ENCODE peak calls at places on chromosomes 11 and 22, in nine cellular contexts. U is GM06990; T is B cell; Y is activated effector memory CD4-positive, alpha-beta T cell treated with Interleukin-2 at 50 U/mL for 16 hours; P is AG09319; X is neural progenitor cell; S is T-helper 1 cell; L is activated naive CD8-positive, alpha-beta T cell treated with anti-CD3 and anti-CD28 coated beads, Interleukin-2, amount 10 ng/mL, durations not matched to agents 7 days and 5 days; H is brain microvascular endothelial cell. Q is an unnamed sample.

GRCh38 chr11:116124916-116125714 is 620.9 kb upstream of the CADM1 start:
- DNase-seq in U (no peak), T (no peak), Y (no peak), P (no peak), X (no peak), S (no peak), L (no peak), H (no peak), Q (no peak)

GRCh38 chr11:131392528-131393255 is 22.3 kb downstream of the NTM start:
- DNase-seq in U (no peak), T (no peak), Y (no peak), P (no peak), X (peak), S (no peak), L (no peak), H (no peak), Q (no peak)

GRCh38 chr11:128210148-128210940 is 377.0 kb downstream of the ETS1 start:
- DNase-seq in U (no peak), T (no peak), Y (no peak), P (peak), X (no peak), S (no peak), L (no peak), H (peak), Q (no peak)

GRCh38 chr11:17494019-17494418 is 17.4 kb upstream of the ABCC8 start:
- DNase-seq in U (no peak), T (no peak), Y (no peak), P (no peak), X (no peak), S (no peak), L (no peak), H (no peak), Q (no peak)

GRCh38 chr11:104970756-104971155 is 2.4 kb upstream of the CASP4 start:
- DNase-seq in U (no peak), T (no peak), Y (no peak), P (no peak), X (no peak), S (no peak), L (no peak), H (no peak), Q (no peak)

GRCh38 chr11:114172055-114172861 is 112.7 kb downstream of the ZBTB16 start:
- DNase-seq in U (no peak), T (no peak), Y (no peak), P (no peak), X (no peak), S (no peak), L (no peak), H (no peak), Q (no peak)

GRCh38 chr11:77113382-77114088 is 10.9 kb downstream of the OMP start:
- DNase-seq in U (no peak), T (no peak), Y (no peak), P (no peak), X (peak), S (no peak), L (no peak), H (no peak), Q (no peak)

GRCh38 chr11:36214484-36214883 is 74.7 kb downstream of the COMMD9 start:
- DNase-seq in U (no peak), T (no peak), Y (no peak), P (no peak), X (no peak), S (no peak), L (no peak), H (no peak), Q (no peak)

GRCh38 chr11:112016765-112017356 is 8.3 kb upstream of the DLAT start:
- DNase-seq in U (no peak), T (no peak), Y (no peak), P (peak), X (no peak), S (no peak), L (no peak), H (no peak), Q (no peak)

GRCh38 chr11:87384078-87384729 is 346.5 kb downstream of the TMEM135 start:
- DNase-seq in U (no peak), T (no peak), Y (no peak), P (no peak), X (no peak), S (no peak), L (no peak), H (no peak), Q (no peak)

GRCh38 chr11:128424867-128425285 is 162.5 kb downstream of the ETS1 start:
- DNase-seq in U (no peak), T (no peak), Y (no peak), P (no peak), X (no peak), S (no peak), L (no peak), H (peak), Q (no peak)

GRCh38 chr22:23376256-23376655 is 195.9 kb downstream of the BCR start:
- DNase-seq in U (no peak), T (peak), Y (no peak), P (no peak), X (no peak), S (no peak), L (peak), H (no peak), Q (no peak)

GRCh38 chr11:119222308-119222707 is 16.2 kb downstream of the CBL start:
- DNase-seq in U (no peak), T (no peak), Y (no peak), P (peak), X (no peak), S (no peak), L (no peak), H (peak), Q (no peak)

GRCh38 chr11:8061555-8062428 is 19.2 kb upstream of the TUB start:
- DNase-seq in U (no peak), T (no peak), Y (no peak), P (no peak), X (no peak), S (no peak), L (no peak), H (no peak), Q (no peak)

GRCh38 chr22:45304971-45305370 is 4.8 kb upstream of the FAM118A start:
- DNase-seq in U (no peak), T (no peak), Y (no peak), P (no peak), X (no peak), S (no peak), L (no peak), H (no peak), Q (no peak)

GRCh38 chr11:1747753-1748466 is 2.5 kb downstream of the IFITM10 start:
- DNase-seq in U (no peak), T (peak), Y (no peak), P (no peak), X (no peak), S (no peak), L (peak), H (no peak), Q (no peak)

GRCh38 chr11:8631395-8632110 is 37.5 kb upstream of the STK33 start:
- DNase-seq in U (no peak), T (no peak), Y (no peak), P (peak), X (no peak), S (no peak), L (no peak), H (peak), Q (no peak)

GRCh38 chr11:32052218-32052617 is 38.7 kb upstream of the RCN1 start:
- DNase-seq in U (no peak), T (peak), Y (peak), P (no peak), X (peak), S (peak), L (peak), H (peak), Q (peak)

GRCh38 chr11:23311986-23312940 is 452.0 kb upstream of the CCDC179 start:
- DNase-seq in U (no peak), T (no peak), Y (no peak), P (no peak), X (peak), S (no peak), L (no peak), H (peak), Q (no peak)

GRCh38 chr11:131888230-131888826 is 517.9 kb downstream of the NTM start:
- DNase-seq in U (no peak), T (no peak), Y (no peak), P (peak), X (no peak), S (no peak), L (no peak), H (peak), Q (no peak)

GRCh38 chr11:126753990-126754389 is 246.6 kb downstream of the KIRREL3 start:
- DNase-seq in U (no peak), T (no peak), Y (no peak), P (no peak), X (no peak), S (no peak), L (no peak), H (no peak), Q (no peak)

GRCh38 chr11:70823771-70824170 is 425.4 kb downstream of the CTTN start:
- DNase-seq in U (no peak), T (no peak), Y (no peak), P (no peak), X (no peak), S (no peak), L (no peak), H (no peak), Q (no peak)

GRCh38 chr11:68966894-68967780 is 13.6 kb downstream of the MRGPRD start:
- DNase-seq in U (no peak), T (no peak), Y (no peak), P (no peak), X (no peak), S (no peak), L (no peak), H (no peak), Q (no peak)

GRCh38 chr22:39097098-39098020 is at the start of gene APOBEC3H:
- DNase-seq in U (peak), T (no peak), Y (no peak), P (no peak), X (no peak), S (no peak), L (no peak), H (no peak), Q (peak)

GRCh38 chr11:120807414-120808150 is 216.3 kb upstream of the TBCEL start:
- DNase-seq in U (no peak), T (no peak), Y (no peak), P (peak), X (no peak), S (no peak), L (no peak), H (peak), Q (no peak)

GRCh38 chr11:1146311-1146864 is 11.4 kb upstream of the MUC5AC start:
- DNase-seq in U (no peak), T (no peak), Y (no peak), P (no peak), X (no peak), S (no peak), L (no peak), H (no peak), Q (no peak)

GRCh38 chr22:27108425-27109114 is 451.2 kb downstream of the MIAT start:
- DNase-seq in U (no peak), T (no peak), Y (no peak), P (no peak), X (no peak), S (no peak), L (no peak), H (no peak), Q (no peak)

GRCh38 chr11:121964591-121964990 is 151.4 kb downstream of the BLID start:
- DNase-seq in U (no peak), T (no peak), Y (no peak), P (no peak), X (no peak), S (no peak), L (no peak), H (peak), Q (no peak)

GRCh38 chr22:26673485-26673884 is 16.1 kb downstream of the MIAT start:
- DNase-seq in U (no peak), T (no peak), Y (peak), P (no peak), X (no peak), S (peak), L (no peak), H (peak), Q (no peak)

GRCh38 chr11:94849836-94850235 is 81.7 kb downstream of the AMOTL1 start:
- DNase-seq in U (no peak), T (no peak), Y (no peak), P (peak), X (no peak), S (no peak), L (no peak), H (no peak), Q (no peak)

GRCh38 chr11:33040127-33040861 is 922 bp downstream of the TCP11L1 start:
- DNase-seq in U (peak), T (peak), Y (no peak), P (no peak), X (no peak), S (peak), L (no peak), H (no peak), Q (no peak)

GRCh38 chr22:24355574-24355973 is 71.8 kb upstream of the ADORA2A start:
- DNase-seq in U (no peak), T (no peak), Y (no peak), P (no peak), X (no peak), S (no peak), L (no peak), H (no peak), Q (no peak)